ENCODE peak calls at places on chromosomes 4 and X, in four cellular contexts. A is Calu3, H is GM18507, R is A549. N is an unnamed sample.

GRCh38 chrX:132004728-132005127 is 18.4 kb upstream of the STK26 start:
- DNase-seq in A (no peak), R (no peak), H (no peak), N (no peak)

GRCh38 chrX:56232221-56233082 is at the start of gene KLF8:
- DNase-seq in H (no peak), R (no peak), A (peak), N (no peak)

GRCh38 chr4:41323706-41324105 is 67.0 kb downstream of the UCHL1 start:
- DNase-seq in A (no peak), H (no peak), R (no peak), N (peak)

GRCh38 chr4:27149541-27150212 is 289.0 kb downstream of the STIM2 start:
- DNase-seq in R (no peak), A (no peak), H (no peak), N (no peak)

GRCh38 chr4:108774809-108775530 is 12.1 kb upstream of the ETNPPL start:
- DNase-seq in R (no peak), H (no peak), A (peak), N (peak)

GRCh38 chr4:25862411-25863346 is at the start of gene SEL1L3:
- DNase-seq in A (peak), H (no peak), R (peak), N (peak)

GRCh38 chr4:159201168-159201567 is 98.3 kb downstream of the RAPGEF2 start:
- DNase-seq in H (no peak), R (no peak), A (no peak), N (no peak)

GRCh38 chr4:66688674-66689073 is 856.6 kb downstream of the CENPC start:
- DNase-seq in H (no peak), R (peak), A (no peak), N (peak)

GRCh38 chr4:76590847-76591281 is 155.8 kb downstream of the SHROOM3 start:
- DNase-seq in A (no peak), R (no peak), H (no peak), N (no peak)

GRCh38 chr4:97910005-97910404 is 233.3 kb downstream of the STPG2 start:
- DNase-seq in A (no peak), R (peak), H (no peak), N (peak)

GRCh38 chrX:104750146-104750699 is 184.2 kb downstream of the IL1RAPL2 start:
- DNase-seq in A (no peak), H (no peak), R (no peak), N (no peak)

GRCh38 chr4:181957088-181957487 is 286.1 kb upstream of the TENM3 start:
- DNase-seq in A (peak), R (no peak), H (no peak), N (no peak)

GRCh38 chr4:119394826-119395225 is 72.9 kb upstream of the FABP2 start:
- DNase-seq in A (no peak), R (no peak), H (no peak), N (no peak)

GRCh38 chr4:1471443-1472147 is 65.4 kb upstream of the NKX1-1 start:
- DNase-seq in H (no peak), A (no peak), R (no peak), N (no peak)

GRCh38 chrX:31449975-31450374 is 378.1 kb upstream of the FTHL17 start:
- DNase-seq in H (no peak), R (no peak), A (no peak), N (no peak)

GRCh38 chrX:108199691-108200090 is 108.1 kb downstream of the ATG4A start:
- DNase-seq in R (peak), A (peak), H (no peak), N (peak)

GRCh38 chr4:7427326-7428260 is 7.1 kb downstream of the PSAPL1 start:
- DNase-seq in R (no peak), A (no peak), H (no peak), N (no peak)

GRCh38 chr4:57147335-57148060 is 37.3 kb upstream of the IGFBP7 start:
- DNase-seq in R (no peak), A (no peak), H (no peak), N (no peak)

GRCh38 chr4:83536649-83537352 is 893 bp downstream of the GPAT3 start:
- DNase-seq in H (no peak), A (no peak), R (no peak), N (no peak)

GRCh38 chrX:153065389-153065788 is 6.9 kb upstream of the PNMA6A start:
- DNase-seq in A (no peak), H (no peak), R (peak), N (no peak)

GRCh38 chr4:183842134-183842838 is 62.8 kb upstream of the STOX2 start:
- DNase-seq in R (no peak), H (no peak), A (no peak), N (no peak)

GRCh38 chr4:112938461-112939058 is 110.9 kb upstream of the ANK2 start:
- DNase-seq in R (peak), A (no peak), H (peak), N (peak)

GRCh38 chr4:14111730-14112171 is 484.2 kb upstream of the BOD1L1 start:
- DNase-seq in H (no peak), R (no peak), A (no peak), N (no peak)

GRCh38 chr4:62250100-62250499 is 1050.0 kb downstream of the ADGRL3 start:
- DNase-seq in R (no peak), H (no peak), A (no peak), N (no peak)

GRCh38 chrX:132022115-132022862 is 813 bp upstream of the STK26 start:
- DNase-seq in H (no peak), A (no peak), R (peak), N (peak)

GRCh38 chr4:27117453-27117852 is 256.8 kb downstream of the STIM2 start:
- DNase-seq in A (no peak), R (no peak), H (no peak), N (no peak)

GRCh38 chr4:81470456-81471327 is 1.0 kb downstream of the RASGEF1B start:
- DNase-seq in R (no peak), A (peak), H (no peak), N (peak)

GRCh38 chrX:143121471-143121870 is 95.7 kb downstream of the SPANXN4 start:
- DNase-seq in H (no peak), R (no peak), A (no peak), N (no peak)

GRCh38 chr4:53656421-53656981 is 65.2 kb upstream of the LNX1 start:
- DNase-seq in R (no peak), A (no peak), H (no peak), N (no peak)

GRCh38 chr4:1783011-1783410 is 10.1 kb upstream of the FGFR3 start:
- DNase-seq in R (no peak), H (no peak), A (no peak), N (no peak)

GRCh38 chrX:42459735-42460134 is 318.2 kb downstream of the PPP1R2C start:
- DNase-seq in R (no peak), A (no peak), H (no peak), N (no peak)

GRCh38 chr4:186823989-186824388 is 100.3 kb upstream of the FAT1 start:
- DNase-seq in A (no peak), H (no peak), R (no peak), N (no peak)

GRCh38 chr4:121738780-121739547 is 26.0 kb downstream of the SMIM43 start:
- DNase-seq in R (no peak), A (no peak), H (no peak), N (no peak)

GRCh38 chr4:106421441-106422296 is 53.1 kb upstream of the GIMD1 start:
- DNase-seq in A (no peak), H (no peak), R (no peak), N (no peak)

GRCh38 chr4:126106658-126107057 is 791.9 kb downstream of the FAT4 start:
- DNase-seq in A (no peak), H (no peak), R (no peak), N (peak)

GRCh38 chr4:108001540-108001939 is 11.9 kb downstream of the HADH start:
- DNase-seq in H (no peak), A (no peak), R (no peak), N (no peak)

GRCh38 chrX:72367524-72367923 is 61.8 kb upstream of the CITED1 start:
- DNase-seq in R (no peak), H (no peak), A (no peak), N (no peak)